ENCODE peak calls at places on chromosomes 16 and 17, in four cellular contexts. E, K, I and G are unnamed samples.

GRCh38 chr17:1742371-1743093 is at the start of gene SERPINF2:
- DNase-seq in E (no peak), I (no peak), K (peak; percentile 93), G (no peak)

GRCh38 chr17:55518549-55518948 is 7.3 kb upstream of the SMIM36 start:
- DNase-seq in I (no peak), E (no peak), K (no peak), G (no peak)

GRCh38 chr16:11276880-11277593 is 757 bp upstream of the PRM2 start:
- DNase-seq in E (no peak), I (no peak), K (no peak), G (no peak)

GRCh38 chr17:17476865-17477467 is at the start of gene MED9:
- DNase-seq in E (peak; percentile 78), I (peak; percentile 95), K (peak; percentile 82), G (peak; percentile 48)

GRCh38 chr16:5036228-5037156 is 2.8 kb upstream of the NAGPA start:
- DNase-seq in I (no peak), K (peak; percentile 74), E (no peak), G (no peak)

GRCh38 chr16:23452572-23453337 is at the start of gene COG7:
- DNase-seq in E (peak; percentile 78), I (peak; percentile 85), K (peak; percentile 87), G (peak; percentile 70)

GRCh38 chr16:10086620-10087019 is 95.6 kb downstream of the GRIN2A start:
- DNase-seq in I (no peak), E (no peak), K (no peak), G (no peak)

GRCh38 chr17:14699569-14700190 is 398.8 kb downstream of the HS3ST3B1 start:
- DNase-seq in K (peak; percentile 85), I (no peak), E (no peak), G (no peak)

GRCh38 chr16:20675488-20676267 is 21.8 kb downstream of the ACSM1 start:
- DNase-seq in K (peak; percentile 64), E (peak; percentile 19), I (peak; percentile 18), G (no peak)

GRCh38 chr17:14746784-14747575 is 446.1 kb downstream of the HS3ST3B1 start:
- DNase-seq in K (no peak), I (no peak), E (no peak), G (no peak)

GRCh38 chr17:900336-900735 is 79.2 kb downstream of the NXN start:
- DNase-seq in I (no peak), K (no peak), E (no peak), G (no peak)

GRCh38 chr17:27968206-27968732 is 74.2 kb upstream of the NLK start:
- DNase-seq in E (no peak), K (no peak), I (peak; percentile 74), G (no peak)

GRCh38 chr17:72502111-72502939 is 381.5 kb downstream of the SOX9 start:
- DNase-seq in I (no peak), E (no peak), K (peak; percentile 93), G (no peak)

GRCh38 chr16:66961065-66961744 is at the start of gene CES3:
- DNase-seq in I (peak; percentile 87), E (peak; percentile 75), K (peak; percentile 85), G (peak; percentile 27)

GRCh38 chr17:65813306-65813705 is 251.9 kb upstream of the AXIN2 start:
- DNase-seq in K (no peak), I (no peak), E (no peak), G (no peak)

GRCh38 chr17:33888455-33888854 is 366.6 kb upstream of the CCL2 start:
- DNase-seq in I (peak; percentile 54), E (no peak), K (no peak), G (no peak)

GRCh38 chr17:11618861-11619566 is 20.7 kb downstream of the DNAH9 start:
- DNase-seq in E (no peak), I (no peak), K (peak; percentile 58), G (no peak)

GRCh38 chr16:5328546-5328945 is 231.0 kb upstream of the EEF2KMT start:
- DNase-seq in E (no peak), I (peak; percentile 43), K (no peak), G (no peak)

GRCh38 chr17:75998327-75998795 is 2.3 kb upstream of the CDK3 start:
- DNase-seq in E (no peak), I (no peak), K (peak; percentile 80), G (no peak)

GRCh38 chr17:52410781-52411180 is 252.3 kb upstream of the CA10 start:
- DNase-seq in I (no peak), E (no peak), K (peak; percentile 41), G (no peak)

GRCh38 chr17:47252209-47252608 is 1.4 kb upstream of the ITGB3 start:
- DNase-seq in K (peak; percentile 81), I (no peak), E (no peak), G (no peak)

GRCh38 chr17:11628374-11628773 is 30.1 kb downstream of the DNAH9 start:
- DNase-seq in K (no peak), I (no peak), E (no peak), G (no peak)

GRCh38 chr17:66432996-66433556 is 130.7 kb downstream of the PRKCA start:
- DNase-seq in K (no peak), E (no peak), I (no peak), G (no peak)

GRCh38 chr16:57144027-57144426 is 41.8 kb downstream of the PSME3IP1 start:
- DNase-seq in K (no peak), I (no peak), E (no peak), G (no peak)

GRCh38 chr16:17470871-17471744 is at the start of gene XYLT1:
- DNase-seq in I (no peak), K (no peak), E (no peak), G (no peak)

GRCh38 chr16:17469011-17469741 is 1.6 kb downstream of the XYLT1 start:
- DNase-seq in I (no peak), K (no peak), E (no peak), G (no peak)

GRCh38 chr16:17471745-17472075 is 950 bp upstream of the XYLT1 start:
- DNase-seq in I (no peak), E (no peak), K (no peak), G (no peak)

GRCh38 chr16:17469742-17470001 is 1.1 kb downstream of the XYLT1 start:
- DNase-seq in I (no peak), K (no peak), E (no peak), G (no peak)

DNA sequence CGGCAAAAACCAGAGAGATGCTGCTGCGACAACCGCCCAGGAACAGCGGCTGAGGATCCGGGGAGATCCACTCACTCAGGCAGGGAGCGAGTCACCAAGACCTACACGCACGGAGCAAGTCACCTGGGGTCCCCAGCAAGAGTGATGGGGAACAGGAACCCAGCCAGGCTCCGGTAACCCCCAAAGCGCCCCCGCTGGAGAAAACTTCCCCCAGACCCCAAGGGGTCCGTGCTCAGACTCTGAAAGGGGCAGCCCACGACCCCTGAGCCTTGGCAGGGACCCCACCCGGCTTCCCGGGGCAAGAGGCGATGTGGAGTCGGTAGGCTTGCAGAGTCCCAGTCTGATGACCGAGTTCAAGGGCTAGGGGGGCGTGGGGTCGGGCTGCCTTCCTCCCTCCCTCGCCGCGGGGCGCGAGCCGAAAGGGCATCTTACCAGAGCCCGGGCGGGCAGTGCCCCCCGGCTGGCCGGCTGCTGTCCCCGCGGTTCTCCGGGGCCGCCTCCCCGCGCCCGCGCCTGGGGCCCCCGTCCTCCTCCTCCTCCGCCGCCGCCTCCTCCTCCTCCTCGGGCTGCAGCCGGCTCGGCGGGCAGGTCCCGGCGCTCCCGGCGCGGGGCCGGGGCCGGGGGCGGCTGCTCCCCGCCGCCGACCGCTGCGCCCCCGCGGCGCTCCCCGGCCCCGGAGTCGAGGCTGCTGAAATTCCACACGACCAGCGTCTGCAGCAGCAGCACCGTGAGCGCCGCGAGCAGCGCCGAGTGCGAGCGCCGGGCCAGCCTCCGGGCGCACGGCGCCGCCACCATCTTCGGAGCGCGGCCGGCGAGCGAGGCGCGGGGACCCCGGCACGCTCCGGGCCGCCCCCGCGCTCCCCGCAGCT is 524 bp downstream of the XYLT1 start:
- DNase-seq in K (no peak), E (no peak), I (peak; percentile 50), G (no peak)
- TF ChIP-seq TCF7L2 in K (no peak), E (no peak), I (no peak), G (no peak)

GRCh38 chr16:48497932-48498760 is 111.8 kb downstream of the N4BP1 start:
- DNase-seq in K (no peak), I (no peak), E (no peak), G (no peak)
- TF ChIP-seq REST in K (no peak), I (no peak), E (no peak), G (no peak)

GRCh38 chr16:58389724-58390123 is 2.5 kb upstream of the GINS3 start:
- DNase-seq in E (no peak), K (no peak), I (no peak), G (no peak)

GRCh38 chr16:58392215-58393137 is at the start of gene GINS3:
- DNase-seq in K (peak; percentile 86), I (peak; percentile 87), E (peak; percentile 86), G (peak; percentile 45)

GRCh38 chr16:58393138-58393504 is 850 bp downstream of the GINS3 start:
- DNase-seq in I (peak; percentile 21), E (no peak), K (peak; percentile 15), G (no peak)
- TF ChIP-seq TCF7L2 in I (no peak), E (no peak), K (no peak), G (no peak)

GRCh38 chr16:53048139-53048915 is 4.4 kb downstream of the CHD9NB start:
- DNase-seq in K (peak; percentile 86), I (no peak), E (no peak), G (no peak)
- TF ChIP-seq REST in K (no peak), I (no peak), E (no peak), G (no peak)

GRCh38 chr16:84406006-84406963 is 37.9 kb downstream of the ATP2C2 start:
- DNase-seq in I (peak; percentile 51), K (no peak), E (no peak), G (no peak)
- TF ChIP-seq TCF7L2 in I (no peak), K (no peak), E (no peak), G (no peak)

GRCh38 chr17:82037113-82037888 is at the start of gene DCXR:
- DNase-seq in E (peak; percentile 96), K (peak; percentile 97), I (peak; percentile 96), G (peak; percentile 46)
- TF ChIP-seq REST in E (no peak), K (no peak), I (no peak), G (peak; percentile 61)

GRCh38 chr17:59844884-59845594 is 47.7 kb downstream of the TUBD1 start:
- DNase-seq in E (no peak), K (no peak), I (no peak), G (no peak)

GRCh38 chr17:59842901-59843652 is 49.7 kb downstream of the TUBD1 start:
- DNase-seq in E (peak; percentile 96), I (no peak), K (peak; percentile 96), G (peak; percentile 98)

GRCh38 chr17:59846391-59847165 is 46.2 kb downstream of the TUBD1 start:
- DNase-seq in K (peak; percentile 99), E (peak; percentile 94), I (no peak), G (peak; percentile 79)

GRCh38 chr17:59848385-59848668 is 44.4 kb downstream of the TUBD1 start:
- DNase-seq in E (no peak), I (no peak), K (no peak), G (no peak)

GRCh38 chr17:59845595-59846390 is 47.0 kb downstream of the TUBD1 start:
- DNase-seq in E (peak; percentile 90), K (peak; percentile 89), I (peak; percentile 44), G (peak; percentile 88)
- TF ChIP-seq TCF7L2 in E (peak; percentile 30), K (no peak), I (no peak), G (peak; percentile 75)